ENCODE peak calls at places on chromosomes 5 and 9, in six cellular contexts. One of them, this sample, is unnamed.

GRCh38 chr5:170769236-170769635 is 14.3 kb upstream of the GABRP start:
- DNase-seq in mammary epithelial cell: no peak
- DNase-seq in upper lobe of left lung: no peak
- DNase-seq in HS-5: no peak
- DNase-seq in activated CD4-positive, alpha-beta T cell treated with anti-CD3 and anti-CD28 coated beads for 4 hours: no peak
- DNase-seq in SW 1271: no peak
- DNase-seq in this sample: no peak

GRCh38 chr5:1037671-1038416 is 29.2 kb downstream of the NKD2 start:
- DNase-seq in mammary epithelial cell: no peak
- DNase-seq in upper lobe of left lung: peak; percentile 80
- DNase-seq in HS-5: no peak
- DNase-seq in activated CD4-positive, alpha-beta T cell treated with anti-CD3 and anti-CD28 coated beads for 4 hours: no peak
- DNase-seq in SW 1271: no peak
- DNase-seq in this sample: no peak

GRCh38 chr9:81683704-81684103 is 5.6 kb downstream of the TLE1 start:
- DNase-seq in mammary epithelial cell: no peak
- DNase-seq in upper lobe of left lung: no peak
- DNase-seq in HS-5: no peak
- DNase-seq in activated CD4-positive, alpha-beta T cell treated with anti-CD3 and anti-CD28 coated beads for 4 hours: no peak
- DNase-seq in SW 1271: no peak
- DNase-seq in this sample: no peak

GRCh38 chr5:54881286-54882005 is 103.9 kb downstream of the ESM1 start:
- DNase-seq in mammary epithelial cell: peak; percentile 87
- DNase-seq in upper lobe of left lung: no peak
- DNase-seq in HS-5: no peak
- DNase-seq in activated CD4-positive, alpha-beta T cell treated with anti-CD3 and anti-CD28 coated beads for 4 hours: no peak
- DNase-seq in SW 1271: no peak
- DNase-seq in this sample: no peak

GRCh38 chr9:70773579-70773978 is 347.8 kb downstream of the TRPM3 start:
- DNase-seq in mammary epithelial cell: no peak
- DNase-seq in upper lobe of left lung: no peak
- DNase-seq in HS-5: no peak
- DNase-seq in activated CD4-positive, alpha-beta T cell treated with anti-CD3 and anti-CD28 coated beads for 4 hours: no peak
- DNase-seq in SW 1271: no peak
- DNase-seq in this sample: no peak

GRCh38 chr9:92160786-92161185 is 45.6 kb upstream of the SPTLC1 start:
- DNase-seq in mammary epithelial cell: no peak
- DNase-seq in upper lobe of left lung: no peak
- DNase-seq in HS-5: no peak
- DNase-seq in activated CD4-positive, alpha-beta T cell treated with anti-CD3 and anti-CD28 coated beads for 4 hours: no peak
- DNase-seq in SW 1271: no peak
- DNase-seq in this sample: no peak

GRCh38 chr5:158807-159447 is 32.4 kb upstream of the LRRC14B start:
- DNase-seq in mammary epithelial cell: no peak
- DNase-seq in upper lobe of left lung: no peak
- DNase-seq in HS-5: no peak
- DNase-seq in activated CD4-positive, alpha-beta T cell treated with anti-CD3 and anti-CD28 coated beads for 4 hours: no peak
- DNase-seq in SW 1271: no peak
- DNase-seq in this sample: no peak

GRCh38 chr5:51033215-51033614 is 350.0 kb upstream of the ISL1 start:
- DNase-seq in mammary epithelial cell: no peak
- DNase-seq in upper lobe of left lung: no peak
- DNase-seq in HS-5: no peak
- DNase-seq in activated CD4-positive, alpha-beta T cell treated with anti-CD3 and anti-CD28 coated beads for 4 hours: no peak
- DNase-seq in SW 1271: no peak
- DNase-seq in this sample: no peak

GRCh38 chr5:123180178-123180577 is 91.1 kb downstream of the PRDM6 start:
- DNase-seq in mammary epithelial cell: no peak
- DNase-seq in upper lobe of left lung: peak; percentile 8
- DNase-seq in HS-5: no peak
- DNase-seq in activated CD4-positive, alpha-beta T cell treated with anti-CD3 and anti-CD28 coated beads for 4 hours: no peak
- DNase-seq in SW 1271: no peak
- DNase-seq in this sample: peak; percentile 59

GRCh38 chr5:134874831-134875655 is 872 bp downstream of the TXNDC15 start:
- DNase-seq in mammary epithelial cell: peak; percentile 72
- DNase-seq in upper lobe of left lung: no peak
- DNase-seq in HS-5: peak; percentile 45
- DNase-seq in activated CD4-positive, alpha-beta T cell treated with anti-CD3 and anti-CD28 coated beads for 4 hours: peak; percentile 20
- DNase-seq in SW 1271: peak; percentile 58
- DNase-seq in this sample: peak; percentile 82

GRCh38 chr5:63648376-63648775 is 313.9 kb downstream of the HTR1A start:
- DNase-seq in mammary epithelial cell: no peak
- DNase-seq in upper lobe of left lung: no peak
- DNase-seq in HS-5: no peak
- DNase-seq in activated CD4-positive, alpha-beta T cell treated with anti-CD3 and anti-CD28 coated beads for 4 hours: no peak
- DNase-seq in SW 1271: no peak
- DNase-seq in this sample: no peak

GRCh38 chr5:116880150-116880549 is 305.5 kb upstream of the SEMA6A start:
- DNase-seq in mammary epithelial cell: no peak
- DNase-seq in upper lobe of left lung: no peak
- DNase-seq in HS-5: no peak
- DNase-seq in activated CD4-positive, alpha-beta T cell treated with anti-CD3 and anti-CD28 coated beads for 4 hours: no peak
- DNase-seq in SW 1271: no peak
- DNase-seq in this sample: no peak

GRCh38 chr5:352639-353598 is 31.4 kb downstream of the AHRR start:
- DNase-seq in mammary epithelial cell: no peak
- DNase-seq in upper lobe of left lung: peak; percentile 69
- DNase-seq in HS-5: no peak
- DNase-seq in activated CD4-positive, alpha-beta T cell treated with anti-CD3 and anti-CD28 coated beads for 4 hours: no peak
- DNase-seq in SW 1271: no peak
- DNase-seq in this sample: peak; percentile 7

GRCh38 chr5:29758986-29759421 is 1434.5 kb upstream of the CDH6 start:
- DNase-seq in mammary epithelial cell: no peak
- DNase-seq in upper lobe of left lung: no peak
- DNase-seq in HS-5: no peak
- DNase-seq in activated CD4-positive, alpha-beta T cell treated with anti-CD3 and anti-CD28 coated beads for 4 hours: no peak
- DNase-seq in SW 1271: no peak
- DNase-seq in this sample: no peak

GRCh38 chr9:133563286-133564213 is 29.0 kb downstream of the ADAMTSL2 start:
- DNase-seq in mammary epithelial cell: no peak
- DNase-seq in upper lobe of left lung: peak; percentile 81
- DNase-seq in HS-5: no peak
- DNase-seq in activated CD4-positive, alpha-beta T cell treated with anti-CD3 and anti-CD28 coated beads for 4 hours: no peak
- DNase-seq in SW 1271: no peak
- DNase-seq in this sample: peak; percentile 52

GRCh38 chr5:1881273-1881586 is 1.5 kb downstream of the IRX4 start:
- DNase-seq in mammary epithelial cell: peak; percentile 75
- DNase-seq in upper lobe of left lung: no peak
- DNase-seq in HS-5: no peak
- DNase-seq in activated CD4-positive, alpha-beta T cell treated with anti-CD3 and anti-CD28 coated beads for 4 hours: no peak
- DNase-seq in SW 1271: no peak
- DNase-seq in this sample: no peak

This sample was measured in AG20443.